ENCODE peak calls at places on chromosomes 11 and 22, in nine cellular contexts. One of them, this sample, is unnamed.
A peak's percentile ranks its signal among the peaks of the same experiment; 100 is the strongest.

GRCh38 chr22:25509391-25509791 is 55.1 kb upstream of the GRK3 start:
- DNase-seq in GM23248: no peak
- DNase-seq in fibroblast of lung: peak; percentile 68
- DNase-seq in vagina: no peak
- DNase-seq in CD8-positive, alpha-beta memory T cell: no peak
- DNase-seq in cardiac muscle cell: no peak
- DNase-seq in heart right ventricle: no peak
- DNase-seq in naive thymus-derived CD4-positive, alpha-beta T cell: no peak
- DNase-seq in HL-60: no peak
- DNase-seq in this sample: no peak

GRCh38 chr11:44564653-44565007 is 833 bp upstream of the CD82 start:
- DNase-seq in cardiac muscle cell: no peak
- DNase-seq in vagina: no peak
- DNase-seq in fibroblast of lung: peak; percentile 84
- DNase-seq in naive thymus-derived CD4-positive, alpha-beta T cell: no peak
- DNase-seq in heart right ventricle: no peak
- DNase-seq in HL-60: no peak
- DNase-seq in GM23248: peak; percentile 97
- DNase-seq in CD8-positive, alpha-beta memory T cell: no peak
- DNase-seq in this sample: no peak

GRCh38 chr11:412641-413119 is 2.1 kb downstream of the SIGIRR start:
- DNase-seq in CD8-positive, alpha-beta memory T cell: no peak
- DNase-seq in naive thymus-derived CD4-positive, alpha-beta T cell: peak; percentile 10
- DNase-seq in cardiac muscle cell: no peak
- DNase-seq in fibroblast of lung: no peak
- DNase-seq in vagina: no peak
- DNase-seq in heart right ventricle: no peak
- DNase-seq in HL-60: no peak
- DNase-seq in GM23248: no peak
- DNase-seq in this sample: no peak

GRCh38 chr11:128437137-128437536 is 150.2 kb downstream of the ETS1 start:
- DNase-seq in naive thymus-derived CD4-positive, alpha-beta T cell: no peak
- DNase-seq in vagina: no peak
- DNase-seq in CD8-positive, alpha-beta memory T cell: no peak
- DNase-seq in fibroblast of lung: peak; percentile 37
- DNase-seq in cardiac muscle cell: no peak
- DNase-seq in heart right ventricle: no peak
- DNase-seq in HL-60: no peak
- DNase-seq in GM23248: peak; percentile 67
- DNase-seq in this sample: peak; percentile 82

GRCh38 chr11:12017243-12017678 is 8.8 kb upstream of the DKK3 start:
- DNase-seq in heart right ventricle: peak; percentile 38
- DNase-seq in naive thymus-derived CD4-positive, alpha-beta T cell: no peak
- DNase-seq in fibroblast of lung: peak; percentile 66
- DNase-seq in HL-60: no peak
- DNase-seq in GM23248: peak; percentile 93
- DNase-seq in vagina: no peak
- DNase-seq in cardiac muscle cell: no peak
- DNase-seq in CD8-positive, alpha-beta memory T cell: no peak
- DNase-seq in this sample: peak; percentile 97

GRCh38 chr22:35622132-35622913 is 5.2 kb upstream of the MB start:
- DNase-seq in fibroblast of lung: no peak
- DNase-seq in vagina: no peak
- DNase-seq in HL-60: no peak
- DNase-seq in cardiac muscle cell: peak; percentile 89
- DNase-seq in GM23248: no peak
- DNase-seq in naive thymus-derived CD4-positive, alpha-beta T cell: no peak
- DNase-seq in CD8-positive, alpha-beta memory T cell: no peak
- DNase-seq in heart right ventricle: peak; percentile 63
- DNase-seq in this sample: no peak

GRCh38 chr11:133215529-133216230 is 316.6 kb downstream of the OPCML start:
- DNase-seq in HL-60: no peak
- DNase-seq in naive thymus-derived CD4-positive, alpha-beta T cell: no peak
- DNase-seq in fibroblast of lung: no peak
- DNase-seq in cardiac muscle cell: no peak
- DNase-seq in GM23248: no peak
- DNase-seq in vagina: no peak
- DNase-seq in heart right ventricle: no peak
- DNase-seq in CD8-positive, alpha-beta memory T cell: no peak
- DNase-seq in this sample: no peak

GRCh38 chr22:50247748-50248147 is 2.9 kb upstream of the TUBGCP6 start:
- DNase-seq in HL-60: no peak
- DNase-seq in fibroblast of lung: peak; percentile 45
- DNase-seq in naive thymus-derived CD4-positive, alpha-beta T cell: no peak
- DNase-seq in GM23248: peak; percentile 48
- DNase-seq in vagina: no peak
- DNase-seq in heart right ventricle: no peak
- DNase-seq in CD8-positive, alpha-beta memory T cell: no peak
- DNase-seq in cardiac muscle cell: no peak
- DNase-seq in this sample: peak; percentile 45

GRCh38 chr11:134331565-134332188 is at the start of gene GLB1L2:
- DNase-seq in HL-60: peak; percentile 27
- DNase-seq in cardiac muscle cell: peak; percentile 87
- DNase-seq in naive thymus-derived CD4-positive, alpha-beta T cell: peak; percentile 72
- DNase-seq in GM23248: peak; percentile 47
- DNase-seq in vagina: peak; percentile 74
- DNase-seq in fibroblast of lung: peak; percentile 25
- DNase-seq in heart right ventricle: peak; percentile 38
- DNase-seq in CD8-positive, alpha-beta memory T cell: peak; percentile 80
- DNase-seq in this sample: peak; percentile 36

GRCh38 chr11:56642339-56642738 is at the start of gene OR5AP2:
- DNase-seq in GM23248: no peak
- DNase-seq in naive thymus-derived CD4-positive, alpha-beta T cell: no peak
- DNase-seq in cardiac muscle cell: no peak
- DNase-seq in HL-60: no peak
- DNase-seq in CD8-positive, alpha-beta memory T cell: no peak
- DNase-seq in vagina: no peak
- DNase-seq in fibroblast of lung: no peak
- DNase-seq in heart right ventricle: no peak
- DNase-seq in this sample: no peak

GRCh38 chr11:126115253-126115540 is 52.5 kb upstream of the CDON start:
- DNase-seq in CD8-positive, alpha-beta memory T cell: no peak
- DNase-seq in cardiac muscle cell: no peak
- DNase-seq in naive thymus-derived CD4-positive, alpha-beta T cell: no peak
- DNase-seq in vagina: no peak
- DNase-seq in GM23248: peak; percentile 68
- DNase-seq in heart right ventricle: peak; percentile 71
- DNase-seq in HL-60: no peak
- DNase-seq in fibroblast of lung: peak; percentile 45
- DNase-seq in this sample: peak; percentile 72

GRCh38 chr11:123362941-123363340 is 67.1 kb upstream of the GRAMD1B start:
- DNase-seq in HL-60: peak; percentile 8
- DNase-seq in naive thymus-derived CD4-positive, alpha-beta T cell: no peak
- DNase-seq in fibroblast of lung: no peak
- DNase-seq in heart right ventricle: no peak
- DNase-seq in CD8-positive, alpha-beta memory T cell: no peak
- DNase-seq in cardiac muscle cell: peak; percentile 24
- DNase-seq in vagina: no peak
- DNase-seq in GM23248: peak; percentile 4
- DNase-seq in this sample: no peak
- H3K27me3 ChIP-seq in HL-60: peaks cover 35% of the 10 kb centered on the region
- H3K27me3 ChIP-seq in naive thymus-derived CD4-positive, alpha-beta T cell: peaks cover 2% of the 10 kb centered on the region
- H3K27me3 ChIP-seq in fibroblast of lung: peaks cover 30% of the 10 kb centered on the region
- H3K27me3 ChIP-seq in heart right ventricle: no peaks in the 10 kb centered on the region
- H3K27me3 ChIP-seq in CD8-positive, alpha-beta memory T cell: no peaks in the 10 kb centered on the region
- H3K27me3 ChIP-seq in cardiac muscle cell: peaks cover 36% of the 10 kb centered on the region
- H3K27me3 ChIP-seq in vagina: no peaks in the 10 kb centered on the region
- H3K27me3 ChIP-seq in GM23248: peaks cover 53% of the 10 kb centered on the region
- H3K27me3 ChIP-seq in this sample: peaks cover 28% of the 10 kb centered on the region

GRCh38 chr11:116581349-116581748 is 191.4 kb downstream of the BUD13 start:
- DNase-seq in cardiac muscle cell: no peak
- DNase-seq in fibroblast of lung: no peak
- DNase-seq in GM23248: no peak
- DNase-seq in HL-60: no peak
- DNase-seq in heart right ventricle: no peak
- DNase-seq in vagina: no peak
- DNase-seq in CD8-positive, alpha-beta memory T cell: no peak
- DNase-seq in naive thymus-derived CD4-positive, alpha-beta T cell: no peak
- DNase-seq in this sample: no peak

GRCh38 chr11:116577273-116577672 is 195.5 kb downstream of the BUD13 start:
- DNase-seq in HL-60: no peak
- DNase-seq in fibroblast of lung: no peak
- DNase-seq in CD8-positive, alpha-beta memory T cell: no peak
- DNase-seq in GM23248: no peak
- DNase-seq in naive thymus-derived CD4-positive, alpha-beta T cell: no peak
- DNase-seq in cardiac muscle cell: no peak
- DNase-seq in heart right ventricle: no peak
- DNase-seq in vagina: no peak
- DNase-seq in this sample: no peak

GRCh38 chr11:116579857-116580727 is 192.7 kb downstream of the BUD13 start:
- DNase-seq in HL-60: no peak
- DNase-seq in heart right ventricle: no peak
- DNase-seq in vagina: no peak
- DNase-seq in CD8-positive, alpha-beta memory T cell: no peak
- DNase-seq in GM23248: peak; percentile 12
- DNase-seq in fibroblast of lung: no peak
- DNase-seq in naive thymus-derived CD4-positive, alpha-beta T cell: no peak
- DNase-seq in cardiac muscle cell: peak; percentile 28
- DNase-seq in this sample: no peak

GRCh38 chr11:116580828-116581227 is 192.0 kb downstream of the BUD13 start:
- DNase-seq in fibroblast of lung: no peak
- DNase-seq in CD8-positive, alpha-beta memory T cell: no peak
- DNase-seq in cardiac muscle cell: peak; percentile 22
- DNase-seq in HL-60: no peak
- DNase-seq in vagina: no peak
- DNase-seq in naive thymus-derived CD4-positive, alpha-beta T cell: no peak
- DNase-seq in GM23248: peak; percentile 25
- DNase-seq in heart right ventricle: no peak
- DNase-seq in this sample: no peak

DNA sequence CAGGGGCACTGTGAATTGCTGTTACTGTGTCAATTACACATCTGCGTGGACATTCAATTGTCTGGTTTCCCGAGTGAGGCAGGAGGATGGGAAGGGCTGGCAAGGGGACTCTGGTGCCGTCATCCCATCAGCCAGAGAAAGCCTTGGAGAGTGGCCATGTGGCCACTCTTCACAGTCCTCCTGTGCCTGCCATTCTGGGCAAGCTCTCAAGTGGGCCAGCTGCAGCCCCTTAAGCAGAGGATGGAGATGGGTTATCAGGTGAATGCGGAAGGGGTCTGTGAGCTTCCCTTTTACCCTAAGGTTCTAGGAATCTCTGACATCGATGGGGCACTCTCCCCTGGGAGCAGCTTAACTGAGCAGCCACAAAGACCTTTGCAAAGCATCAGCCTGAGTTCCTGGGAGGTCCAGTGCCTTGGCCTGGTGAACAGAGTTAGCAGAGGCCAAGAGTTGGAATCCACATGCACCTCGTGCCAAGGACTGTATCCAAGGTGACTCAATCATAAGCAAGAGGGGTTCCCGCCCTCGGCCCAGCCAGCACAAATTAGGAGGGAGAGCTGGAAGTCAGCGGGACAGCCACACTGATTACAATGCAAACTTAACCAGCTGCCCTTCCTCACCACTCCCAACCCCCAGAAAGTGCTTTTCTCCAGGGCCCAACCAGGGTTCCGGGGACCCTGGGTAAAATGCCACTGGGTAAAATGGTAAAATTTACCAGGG is 193.7 kb downstream of the BUD13 start:
- DNase-seq in GM23248: peak; percentile 46
- DNase-seq in cardiac muscle cell: no peak
- DNase-seq in fibroblast of lung: no peak
- DNase-seq in vagina: no peak
- DNase-seq in naive thymus-derived CD4-positive, alpha-beta T cell: no peak
- DNase-seq in HL-60: no peak
- DNase-seq in CD8-positive, alpha-beta memory T cell: no peak
- DNase-seq in heart right ventricle: peak; percentile 52
- DNase-seq in this sample: no peak
- H3K27me3 ChIP-seq in GM23248: peaks cover 38% of the 10 kb centered on the region
- H3K27me3 ChIP-seq in cardiac muscle cell: peaks cover 79% of the 10 kb centered on the region
- H3K27me3 ChIP-seq in fibroblast of lung: peaks cover 23% of the 10 kb centered on the region
- H3K27me3 ChIP-seq in vagina: no peaks in the 10 kb centered on the region
- H3K27me3 ChIP-seq in naive thymus-derived CD4-positive, alpha-beta T cell: peaks cover 2% of the 10 kb centered on the region
- H3K27me3 ChIP-seq in HL-60: peaks cover 36% of the 10 kb centered on the region
- H3K27me3 ChIP-seq in CD8-positive, alpha-beta memory T cell: peaks cover 9% of the 10 kb centered on the region
- H3K27me3 ChIP-seq in heart right ventricle: peaks cover 27% of the 10 kb centered on the region
- H3K27me3 ChIP-seq in this sample: peaks cover 57% of the 10 kb centered on the region

GRCh38 chr11:76207642-76208378 is 1.5 kb upstream of the WNT11 start:
- DNase-seq in fibroblast of lung: peak; percentile 73
- DNase-seq in GM23248: peak; percentile 92
- DNase-seq in heart right ventricle: peak; percentile 71
- DNase-seq in vagina: no peak
- DNase-seq in CD8-positive, alpha-beta memory T cell: peak; percentile 74
- DNase-seq in HL-60: peak; percentile 43
- DNase-seq in cardiac muscle cell: peak; percentile 90
- DNase-seq in naive thymus-derived CD4-positive, alpha-beta T cell: peak; percentile 55
- DNase-seq in this sample: peak; percentile 70
- H3K27me3 ChIP-seq in fibroblast of lung: peaks cover 59% of the 10 kb centered on the region
- H3K27me3 ChIP-seq in GM23248: peaks cover 22% of the 10 kb centered on the region
- H3K27me3 ChIP-seq in heart right ventricle: no peaks in the 10 kb centered on the region
- H3K27me3 ChIP-seq in vagina: no peaks in the 10 kb centered on the region
- H3K27me3 ChIP-seq in CD8-positive, alpha-beta memory T cell: peaks cover 44% of the 10 kb centered on the region
- H3K27me3 ChIP-seq in HL-60: peaks cover 50% of the 10 kb centered on the region
- H3K27me3 ChIP-seq in cardiac muscle cell: peaks cover 30% of the 10 kb centered on the region
- H3K27me3 ChIP-seq in naive thymus-derived CD4-positive, alpha-beta T cell: peaks cover 12% of the 10 kb centered on the region
- H3K27me3 ChIP-seq in this sample: peaks cover 70% of the 10 kb centered on the region

GRCh38 chr11:8013833-8014232 is 26.7 kb downstream of the EIF3F start:
- DNase-seq in fibroblast of lung: no peak
- DNase-seq in vagina: no peak
- DNase-seq in cardiac muscle cell: no peak
- DNase-seq in heart right ventricle: no peak
- DNase-seq in naive thymus-derived CD4-positive, alpha-beta T cell: no peak
- DNase-seq in CD8-positive, alpha-beta memory T cell: no peak
- DNase-seq in HL-60: no peak
- DNase-seq in GM23248: no peak
- DNase-seq in this sample: no peak

GRCh38 chr11:8017894-8018741 is 31.0 kb downstream of the EIF3F start:
- DNase-seq in GM23248: peak; percentile 53
- DNase-seq in CD8-positive, alpha-beta memory T cell: no peak
- DNase-seq in naive thymus-derived CD4-positive, alpha-beta T cell: no peak
- DNase-seq in vagina: peak; percentile 49
- DNase-seq in heart right ventricle: no peak
- DNase-seq in HL-60: no peak
- DNase-seq in cardiac muscle cell: no peak
- DNase-seq in fibroblast of lung: peak; percentile 20
- DNase-seq in this sample: no peak

GRCh38 chr11:8017071-8017470 is 29.9 kb downstream of the EIF3F start:
- DNase-seq in fibroblast of lung: no peak
- DNase-seq in vagina: peak; percentile 52
- DNase-seq in GM23248: no peak
- DNase-seq in naive thymus-derived CD4-positive, alpha-beta T cell: no peak
- DNase-seq in heart right ventricle: no peak
- DNase-seq in CD8-positive, alpha-beta memory T cell: no peak
- DNase-seq in HL-60: no peak
- DNase-seq in cardiac muscle cell: no peak
- DNase-seq in this sample: no peak

GRCh38 chr11:8016396-8016949 is 29.3 kb downstream of the EIF3F start:
- DNase-seq in naive thymus-derived CD4-positive, alpha-beta T cell: no peak
- DNase-seq in cardiac muscle cell: no peak
- DNase-seq in HL-60: no peak
- DNase-seq in fibroblast of lung: no peak
- DNase-seq in heart right ventricle: no peak
- DNase-seq in CD8-positive, alpha-beta memory T cell: no peak
- DNase-seq in GM23248: peak; percentile 20
- DNase-seq in vagina: peak; percentile 93
- DNase-seq in this sample: no peak

DNA sequence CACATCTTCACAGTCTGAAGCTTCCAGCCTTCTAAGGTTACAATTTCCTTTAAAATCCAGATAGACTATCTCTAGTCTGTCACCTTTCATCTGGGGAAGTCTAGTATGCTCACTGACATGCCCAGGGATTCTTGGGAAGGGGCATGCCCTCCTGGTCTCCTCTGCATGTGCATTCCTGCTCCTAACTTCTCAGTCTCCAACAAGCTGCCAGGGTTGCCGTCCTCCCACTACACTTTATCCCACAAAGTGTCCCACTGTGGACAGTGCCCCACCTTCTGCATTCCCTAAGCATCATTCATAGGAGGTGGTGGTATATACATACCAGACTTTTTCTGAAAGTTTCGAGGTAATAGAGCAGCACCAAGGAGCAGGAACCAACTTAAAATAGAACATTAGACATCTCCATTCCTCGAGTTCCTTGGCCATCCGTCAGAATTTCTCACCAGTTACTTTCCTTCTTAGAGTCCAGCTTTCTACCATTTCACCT is 28.7 kb downstream of the EIF3F start:
- DNase-seq in cardiac muscle cell: no peak
- DNase-seq in GM23248: peak; percentile 76
- DNase-seq in heart right ventricle: no peak
- DNase-seq in CD8-positive, alpha-beta memory T cell: no peak
- DNase-seq in HL-60: no peak
- DNase-seq in naive thymus-derived CD4-positive, alpha-beta T cell: no peak
- DNase-seq in fibroblast of lung: no peak
- DNase-seq in vagina: no peak
- DNase-seq in this sample: no peak
- H3K27me3 ChIP-seq in cardiac muscle cell: peaks cover 57% of the 10 kb centered on the region
- H3K27me3 ChIP-seq in GM23248: no peaks in the 10 kb centered on the region
- H3K27me3 ChIP-seq in heart right ventricle: no peaks in the 10 kb centered on the region
- H3K27me3 ChIP-seq in CD8-positive, alpha-beta memory T cell: peaks cover 15% of the 10 kb centered on the region
- H3K27me3 ChIP-seq in HL-60: peaks cover 23% of the 10 kb centered on the region
- H3K27me3 ChIP-seq in naive thymus-derived CD4-positive, alpha-beta T cell: peaks cover 4% of the 10 kb centered on the region
- H3K27me3 ChIP-seq in fibroblast of lung: no peaks in the 10 kb centered on the region
- H3K27me3 ChIP-seq in vagina: no peaks in the 10 kb centered on the region
- H3K27me3 ChIP-seq in this sample: peaks cover 47% of the 10 kb centered on the region